ENCODE peak calls at places on chromosomes 16 and 17, in eight cellular contexts. One of them, this sample, is unnamed.

GRCh38 chr17:67911038-67911782 is 85.1 kb downstream of the C17orf58 start:
- DNase-seq in cardiac fibroblast: no peak
- DNase-seq in skeletal muscle cell: no peak
- DNase-seq in GM23248: no peak
- DNase-seq in IMR-90: no peak
- DNase-seq in neuronal stem cell: no peak
- DNase-seq in stomach: no peak
- DNase-seq in epithelial cell of esophagus: no peak
- DNase-seq in this sample: no peak

GRCh38 chr17:72766761-72767356 is 325.6 kb downstream of the SLC39A11 start:
- DNase-seq in cardiac fibroblast: no peak
- DNase-seq in skeletal muscle cell: no peak
- DNase-seq in GM23248: no peak
- DNase-seq in IMR-90: no peak
- DNase-seq in neuronal stem cell: no peak
- DNase-seq in stomach: no peak
- DNase-seq in epithelial cell of esophagus: no peak
- DNase-seq in this sample: no peak

GRCh38 chr16:88534731-88535141 is 35.5 kb upstream of the ZC3H18 start:
- DNase-seq in cardiac fibroblast: peak; percentile 50
- DNase-seq in skeletal muscle cell: no peak
- DNase-seq in GM23248: peak; percentile 82
- DNase-seq in IMR-90: peak; percentile 29
- DNase-seq in neuronal stem cell: no peak
- DNase-seq in stomach: no peak
- DNase-seq in epithelial cell of esophagus: peak; percentile 52
- DNase-seq in this sample: no peak

GRCh38 chr17:67239597-67239996 is 5.4 kb downstream of the HELZ start:
- DNase-seq in cardiac fibroblast: peak; percentile 57
- DNase-seq in skeletal muscle cell: no peak
- DNase-seq in GM23248: peak; percentile 88
- DNase-seq in IMR-90: peak; percentile 82
- DNase-seq in neuronal stem cell: no peak
- DNase-seq in stomach: no peak
- DNase-seq in epithelial cell of esophagus: peak; percentile 79
- DNase-seq in this sample: no peak

GRCh38 chr16:27347930-27348685 is 34.3 kb downstream of the IL4R start:
- DNase-seq in cardiac fibroblast: no peak
- DNase-seq in skeletal muscle cell: no peak
- DNase-seq in GM23248: no peak
- DNase-seq in IMR-90: no peak
- DNase-seq in neuronal stem cell: no peak
- DNase-seq in stomach: no peak
- DNase-seq in epithelial cell of esophagus: peak; percentile 27
- DNase-seq in this sample: no peak

GRCh38 chr17:76000016-76000754 is 470 bp upstream of the CDK3 start:
- DNase-seq in cardiac fibroblast: peak; percentile 46
- DNase-seq in skeletal muscle cell: no peak
- DNase-seq in GM23248: peak; percentile 63
- DNase-seq in IMR-90: peak; percentile 16
- DNase-seq in neuronal stem cell: peak; percentile 49
- DNase-seq in stomach: peak; percentile 58
- DNase-seq in epithelial cell of esophagus: peak; percentile 67
- DNase-seq in this sample: no peak

GRCh38 chr17:61338000-61338864 is 61.4 kb upstream of the TBX2 start:
- DNase-seq in cardiac fibroblast: peak; percentile 91
- DNase-seq in skeletal muscle cell: peak; percentile 68
- DNase-seq in GM23248: peak; percentile 95
- DNase-seq in IMR-90: peak; percentile 91
- DNase-seq in neuronal stem cell: no peak
- DNase-seq in stomach: no peak
- DNase-seq in epithelial cell of esophagus: peak; percentile 56
- DNase-seq in this sample: peak; percentile 27

GRCh38 chr16:25643633-25644032 is 48.1 kb upstream of the HS3ST4 start:
- DNase-seq in cardiac fibroblast: no peak
- DNase-seq in skeletal muscle cell: no peak
- DNase-seq in GM23248: no peak
- DNase-seq in IMR-90: no peak
- DNase-seq in neuronal stem cell: no peak
- DNase-seq in stomach: no peak
- DNase-seq in epithelial cell of esophagus: no peak
- DNase-seq in this sample: no peak

GRCh38 chr16:30357085-30357714 is 2.1 kb upstream of the CD2BP2 start:
- DNase-seq in cardiac fibroblast: no peak
- DNase-seq in skeletal muscle cell: no peak
- DNase-seq in GM23248: no peak
- DNase-seq in IMR-90: peak; percentile 20
- DNase-seq in neuronal stem cell: no peak
- DNase-seq in stomach: no peak
- DNase-seq in epithelial cell of esophagus: no peak
- DNase-seq in this sample: no peak

GRCh38 chr17:68197997-68198930 is 49.6 kb upstream of the AMZ2 start:
- DNase-seq in cardiac fibroblast: no peak
- DNase-seq in skeletal muscle cell: no peak
- DNase-seq in GM23248: no peak
- DNase-seq in IMR-90: no peak
- DNase-seq in neuronal stem cell: no peak
- DNase-seq in stomach: peak; percentile 45
- DNase-seq in epithelial cell of esophagus: peak; percentile 69
- DNase-seq in this sample: no peak

GRCh38 chr16:30449116-30449435 is 3.4 kb upstream of the SEPHS2 start:
- DNase-seq in cardiac fibroblast: no peak
- DNase-seq in skeletal muscle cell: no peak
- DNase-seq in GM23248: no peak
- DNase-seq in IMR-90: no peak
- DNase-seq in neuronal stem cell: no peak
- DNase-seq in stomach: no peak
- DNase-seq in epithelial cell of esophagus: no peak
- DNase-seq in this sample: no peak

GRCh38 chr17:76755285-76755684 is 17.4 kb downstream of the MFSD11 start:
- DNase-seq in cardiac fibroblast: no peak
- DNase-seq in skeletal muscle cell: no peak
- DNase-seq in GM23248: no peak
- DNase-seq in IMR-90: no peak
- DNase-seq in neuronal stem cell: no peak
- DNase-seq in stomach: no peak
- DNase-seq in epithelial cell of esophagus: no peak
- DNase-seq in this sample: no peak

GRCh38 chr16:23410176-23410575 is 42.8 kb downstream of the COG7 start:
- DNase-seq in cardiac fibroblast: peak; percentile 45
- DNase-seq in skeletal muscle cell: no peak
- DNase-seq in GM23248: peak; percentile 20
- DNase-seq in IMR-90: peak; percentile 23
- DNase-seq in neuronal stem cell: no peak
- DNase-seq in stomach: no peak
- DNase-seq in epithelial cell of esophagus: no peak
- DNase-seq in this sample: no peak

GRCh38 chr16:79677799-79678525 is 77.4 kb upstream of the MAF start:
- DNase-seq in cardiac fibroblast: no peak
- DNase-seq in skeletal muscle cell: peak; percentile 21
- DNase-seq in GM23248: no peak
- DNase-seq in IMR-90: no peak
- DNase-seq in neuronal stem cell: no peak
- DNase-seq in stomach: no peak
- DNase-seq in epithelial cell of esophagus: peak; percentile 88
- DNase-seq in this sample: no peak

DNA sequence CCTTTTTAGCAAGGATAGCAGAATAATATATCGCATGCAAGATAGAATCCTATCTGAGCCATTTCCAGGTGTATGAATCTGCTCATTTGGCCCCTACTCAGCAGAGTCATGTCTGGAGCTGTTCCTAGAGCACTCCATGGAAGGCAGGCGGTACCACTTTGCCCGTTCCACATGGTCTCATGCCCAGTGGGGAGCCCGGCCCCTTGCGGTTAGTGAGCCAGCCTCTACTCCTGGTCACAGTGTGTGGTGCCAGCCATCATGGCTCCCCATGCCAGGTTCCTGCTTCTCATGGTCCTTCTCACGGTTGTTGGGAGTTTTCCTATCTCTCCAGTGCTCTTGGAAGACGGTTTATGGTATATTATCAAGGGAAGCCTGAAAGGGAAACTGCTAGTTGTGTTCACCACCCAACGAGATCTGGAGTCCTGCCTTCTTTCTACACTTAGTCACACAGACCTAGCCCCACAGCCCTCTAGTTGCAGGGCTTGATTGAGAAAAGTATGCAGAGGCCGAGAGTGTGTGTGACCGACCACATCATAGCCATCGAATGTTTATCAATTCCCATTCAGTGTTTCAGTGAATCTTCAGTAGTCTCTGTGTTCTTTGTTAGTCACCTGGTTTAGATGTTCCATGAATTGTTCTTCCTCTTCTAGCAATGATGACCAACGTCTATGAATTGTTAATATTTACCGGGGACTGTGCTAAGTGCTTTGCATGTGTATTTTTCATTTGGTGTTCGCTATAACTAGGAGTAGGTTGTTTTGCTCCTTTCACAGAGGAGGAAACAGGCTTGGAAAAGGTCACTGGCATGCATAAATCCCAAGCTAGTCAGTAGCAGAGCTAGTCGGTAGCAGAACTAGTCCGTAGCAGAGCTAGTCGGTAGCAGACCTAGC is 9.6 kb downstream of the JPT2 start:
- DNase-seq in cardiac fibroblast: no peak
- DNase-seq in skeletal muscle cell: no peak
- DNase-seq in GM23248: no peak
- DNase-seq in IMR-90: no peak
- DNase-seq in neuronal stem cell: no peak
- DNase-seq in stomach: no peak
- DNase-seq in epithelial cell of esophagus: no peak
- DNase-seq in this sample: no peak
- H3K4me3 ChIP-seq in cardiac fibroblast: no peak overlapping the region
- H3K4me3 ChIP-seq in skeletal muscle cell: no peak overlapping the region
- H3K4me3 ChIP-seq in GM23248: no peak overlapping the region
- H3K4me3 ChIP-seq in IMR-90: no peak overlapping the region
- H3K4me3 ChIP-seq in neuronal stem cell: no peak overlapping the region
- H3K4me3 ChIP-seq in stomach: no peak overlapping the region
- H3K4me3 ChIP-seq in epithelial cell of esophagus: no peak overlapping the region
- H3K4me3 ChIP-seq in this sample: no peak overlapping the region

GRCh38 chr17:19955099-19955498 is 22.5 kb downstream of the AKAP10 start:
- DNase-seq in cardiac fibroblast: no peak
- DNase-seq in skeletal muscle cell: no peak
- DNase-seq in GM23248: no peak
- DNase-seq in IMR-90: no peak
- DNase-seq in neuronal stem cell: no peak
- DNase-seq in stomach: no peak
- DNase-seq in epithelial cell of esophagus: no peak
- DNase-seq in this sample: no peak

GRCh38 chr17:19958023-19958422 is 19.6 kb downstream of the AKAP10 start:
- DNase-seq in cardiac fibroblast: peak; percentile 91
- DNase-seq in skeletal muscle cell: peak; percentile 47
- DNase-seq in GM23248: peak; percentile 80
- DNase-seq in IMR-90: peak; percentile 96
- DNase-seq in neuronal stem cell: peak; percentile 40
- DNase-seq in stomach: no peak
- DNase-seq in epithelial cell of esophagus: peak; percentile 71
- DNase-seq in this sample: peak; percentile 88
- H3K4me3 ChIP-seq in cardiac fibroblast: no peak overlapping the region
- H3K4me3 ChIP-seq in skeletal muscle cell: no peak overlapping the region
- H3K4me3 ChIP-seq in GM23248: no peak overlapping the region
- H3K4me3 ChIP-seq in IMR-90: no peak overlapping the region
- H3K4me3 ChIP-seq in neuronal stem cell: no peak overlapping the region
- H3K4me3 ChIP-seq in stomach: no peak overlapping the region
- H3K4me3 ChIP-seq in epithelial cell of esophagus: no peak overlapping the region
- H3K4me3 ChIP-seq in this sample: no peak overlapping the region

DNA sequence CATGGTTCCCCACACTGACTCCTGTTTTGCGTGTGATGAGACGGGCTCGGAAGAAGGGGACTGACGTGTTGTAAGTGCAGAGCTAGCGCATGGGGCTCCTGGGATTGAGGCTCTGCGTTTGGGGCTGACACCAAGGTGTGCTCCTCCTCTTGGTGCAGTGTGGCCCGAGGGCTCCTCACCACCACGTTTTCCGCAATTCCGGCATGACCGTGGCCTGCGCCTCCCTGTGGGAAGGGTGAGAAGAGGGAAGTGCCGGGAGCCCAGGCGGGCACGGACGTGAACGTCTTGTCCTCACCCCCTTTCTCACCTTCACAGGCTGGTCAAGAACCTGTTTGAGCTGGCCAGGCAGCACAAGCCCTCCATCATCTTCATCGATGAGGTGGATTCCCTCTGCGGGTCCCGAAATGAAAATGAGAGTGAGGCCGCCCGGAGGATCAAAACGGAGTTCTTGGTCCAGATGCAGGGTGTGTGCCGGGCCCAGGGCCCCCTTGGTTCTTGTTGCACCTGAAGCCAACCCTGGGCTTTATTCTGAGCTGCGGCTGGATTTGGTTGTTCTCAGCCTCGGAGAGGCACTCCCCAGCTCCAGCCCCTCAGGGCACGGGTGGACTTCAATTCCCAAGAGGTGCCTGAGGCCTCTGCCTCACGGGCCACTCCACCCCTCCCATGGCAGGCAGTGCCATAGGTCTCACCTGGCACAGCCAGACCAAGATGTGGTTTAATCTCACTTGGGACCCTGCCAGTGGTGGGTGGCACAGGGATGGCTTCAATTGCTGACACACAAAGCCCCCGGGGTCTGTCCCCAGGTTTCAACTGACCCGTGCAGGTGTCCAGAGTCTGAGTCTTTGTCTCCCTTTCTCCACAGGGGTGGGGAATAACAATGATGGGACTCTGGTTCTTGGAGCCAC is 8.9 kb downstream of the VPS4A start:
- DNase-seq in cardiac fibroblast: no peak
- DNase-seq in skeletal muscle cell: no peak
- DNase-seq in GM23248: no peak
- DNase-seq in IMR-90: no peak
- DNase-seq in neuronal stem cell: no peak
- DNase-seq in stomach: no peak
- DNase-seq in epithelial cell of esophagus: no peak
- DNase-seq in this sample: no peak
- H3K4me3 ChIP-seq in cardiac fibroblast: no peak overlapping the region
- H3K4me3 ChIP-seq in skeletal muscle cell: no peak overlapping the region
- H3K4me3 ChIP-seq in GM23248: no peak overlapping the region
- H3K4me3 ChIP-seq in IMR-90: no peak overlapping the region
- H3K4me3 ChIP-seq in neuronal stem cell: no peak overlapping the region
- H3K4me3 ChIP-seq in stomach: no peak overlapping the region
- H3K4me3 ChIP-seq in epithelial cell of esophagus: no peak overlapping the region
- H3K4me3 ChIP-seq in this sample: no peak overlapping the region

GRCh38 chr16:67182288-67182687 is 1.5 kb downstream of the MATCAP1 start:
- DNase-seq in cardiac fibroblast: no peak
- DNase-seq in skeletal muscle cell: no peak
- DNase-seq in GM23248: no peak
- DNase-seq in IMR-90: peak; percentile 23
- DNase-seq in neuronal stem cell: no peak
- DNase-seq in stomach: no peak
- DNase-seq in epithelial cell of esophagus: no peak
- DNase-seq in this sample: no peak

GRCh38 chr16:67183284-67183626 is 508 bp downstream of the MATCAP1 start:
- DNase-seq in cardiac fibroblast: no peak
- DNase-seq in skeletal muscle cell: no peak
- DNase-seq in GM23248: no peak
- DNase-seq in IMR-90: no peak
- DNase-seq in neuronal stem cell: no peak
- DNase-seq in stomach: no peak
- DNase-seq in epithelial cell of esophagus: no peak
- DNase-seq in this sample: no peak

GRCh38 chr16:67179421-67180080 is 4.2 kb downstream of the MATCAP1 start:
- DNase-seq in cardiac fibroblast: no peak
- DNase-seq in skeletal muscle cell: no peak
- DNase-seq in GM23248: peak; percentile 13
- DNase-seq in IMR-90: no peak
- DNase-seq in neuronal stem cell: no peak
- DNase-seq in stomach: no peak
- DNase-seq in epithelial cell of esophagus: no peak
- DNase-seq in this sample: no peak

GRCh38 chr16:67180166-67180565 is 3.6 kb downstream of the MATCAP1 start:
- DNase-seq in cardiac fibroblast: no peak
- DNase-seq in skeletal muscle cell: no peak
- DNase-seq in GM23248: no peak
- DNase-seq in IMR-90: no peak
- DNase-seq in neuronal stem cell: no peak
- DNase-seq in stomach: no peak
- DNase-seq in epithelial cell of esophagus: no peak
- DNase-seq in this sample: no peak

GRCh38 chr16:67181346-67181745 is 2.4 kb downstream of the MATCAP1 start:
- DNase-seq in cardiac fibroblast: peak; percentile 91
- DNase-seq in skeletal muscle cell: peak; percentile 81
- DNase-seq in GM23248: peak; percentile 92
- DNase-seq in IMR-90: peak; percentile 92
- DNase-seq in neuronal stem cell: no peak
- DNase-seq in stomach: no peak
- DNase-seq in epithelial cell of esophagus: peak; percentile 47
- DNase-seq in this sample: peak; percentile 72
- H3K4me3 ChIP-seq in cardiac fibroblast: peak overlapping the region; percentile 32
- H3K4me3 ChIP-seq in skeletal muscle cell: peak overlapping the region; percentile 74
- H3K4me3 ChIP-seq in GM23248: peak overlapping the region; percentile 5
- H3K4me3 ChIP-seq in IMR-90: no peak overlapping the region
- H3K4me3 ChIP-seq in neuronal stem cell: no peak overlapping the region
- H3K4me3 ChIP-seq in stomach: no peak overlapping the region
- H3K4me3 ChIP-seq in epithelial cell of esophagus: no peak overlapping the region
- H3K4me3 ChIP-seq in this sample: no peak overlapping the region